ENCODE peak calls at places on chromosomes 2 and 18, in four cellular contexts. S, W, D and G are unnamed samples.

GRCh38 chr2:182097571-182097970 is 111.9 kb downstream of the PPP1R1C start:
- DNase-seq in S (no peak), D (no peak), W (no peak), G (no peak)

GRCh38 chr18:55116855-55117254 is 157.6 kb upstream of the CCDC68 start:
- DNase-seq in S (no peak), D (no peak), W (no peak), G (no peak)

GRCh38 chr18:61336766-61337165 is 3.5 kb downstream of the CDH20 start:
- DNase-seq in S (no peak), D (no peak), W (no peak), G (no peak)

GRCh38 chr2:105783972-105784371 is 39.3 kb downstream of the NCK2 start:
- DNase-seq in S (no peak), W (no peak), D (no peak), G (no peak)

GRCh38 chr18:22674300-22674699 is 256.6 kb upstream of the CTAGE1 start:
- DNase-seq in D (no peak), W (no peak), S (no peak), G (no peak)

GRCh38 chr2:63408530-63408929 is 179.7 kb downstream of the WDPCP start:
- DNase-seq in W (no peak), S (no peak), D (peak; percentile 12), G (no peak)

GRCh38 chr18:36812686-36813085 is 16.1 kb downstream of the TPGS2 start:
- DNase-seq in D (no peak), S (no peak), W (no peak), G (no peak)

GRCh38 chr2:24910245-24910644 is 9.8 kb downstream of the ADCY3 start:
- DNase-seq in S (no peak), D (no peak), W (no peak), G (no peak)

GRCh38 chr2:69384618-69385081 is 2.4 kb downstream of the GFPT1 start:
- DNase-seq in S (no peak), D (no peak), W (no peak), G (no peak)
- TF ChIP-seq CREB1 in S (no peak), D (no peak), W (no peak), G (no peak)

GRCh38 chr2:112483047-112483473 is 1.1 kb downstream of the TTL start:
- DNase-seq in W (no peak), S (peak; percentile 55), D (peak; percentile 76), G (peak; percentile 16)
- TF ChIP-seq JUN in W (no peak), S (no peak), D (no peak), G (no peak)

GRCh38 chr2:68441994-68442322 is 25.1 kb downstream of the FBXO48 start:
- DNase-seq in W (no peak), S (no peak), D (no peak), G (no peak)

GRCh38 chr2:68438455-68439303 is 28.4 kb downstream of the FBXO48 start:
- DNase-seq in D (no peak), W (no peak), S (no peak), G (no peak)

GRCh38 chr2:68436270-68436669 is 30.8 kb downstream of the FBXO48 start:
- DNase-seq in W (no peak), S (no peak), D (no peak), G (no peak)

GRCh38 chr2:68447118-68447517 is 20.0 kb downstream of the FBXO48 start:
- DNase-seq in S (no peak), D (no peak), W (no peak), G (no peak)

GRCh38 chr2:68441179-68441993 is 25.7 kb downstream of the FBXO48 start:
- DNase-seq in S (peak; percentile 67), W (peak; percentile 79), D (peak; percentile 89), G (peak; percentile 79)
- TF ChIP-seq CREB1 in S (no peak), W (peak; percentile 14), D (no peak), G (no peak)

GRCh38 chr2:112805542-112805941 is 21.2 kb upstream of the IL1A start:
- DNase-seq in D (no peak), W (no peak), S (no peak), G (no peak)

GRCh38 chr2:112799291-112799975 is 15.1 kb upstream of the IL1A start:
- DNase-seq in W (no peak), S (no peak), D (no peak), G (no peak)

GRCh38 chr2:112800881-112801583 is 16.7 kb upstream of the IL1A start:
- DNase-seq in D (no peak), S (no peak), W (no peak), G (no peak)

GRCh38 chr2:112807233-112807807 is 23.0 kb upstream of the IL1A start:
- DNase-seq in D (no peak), W (no peak), S (peak; percentile 25), G (no peak)

DNA sequence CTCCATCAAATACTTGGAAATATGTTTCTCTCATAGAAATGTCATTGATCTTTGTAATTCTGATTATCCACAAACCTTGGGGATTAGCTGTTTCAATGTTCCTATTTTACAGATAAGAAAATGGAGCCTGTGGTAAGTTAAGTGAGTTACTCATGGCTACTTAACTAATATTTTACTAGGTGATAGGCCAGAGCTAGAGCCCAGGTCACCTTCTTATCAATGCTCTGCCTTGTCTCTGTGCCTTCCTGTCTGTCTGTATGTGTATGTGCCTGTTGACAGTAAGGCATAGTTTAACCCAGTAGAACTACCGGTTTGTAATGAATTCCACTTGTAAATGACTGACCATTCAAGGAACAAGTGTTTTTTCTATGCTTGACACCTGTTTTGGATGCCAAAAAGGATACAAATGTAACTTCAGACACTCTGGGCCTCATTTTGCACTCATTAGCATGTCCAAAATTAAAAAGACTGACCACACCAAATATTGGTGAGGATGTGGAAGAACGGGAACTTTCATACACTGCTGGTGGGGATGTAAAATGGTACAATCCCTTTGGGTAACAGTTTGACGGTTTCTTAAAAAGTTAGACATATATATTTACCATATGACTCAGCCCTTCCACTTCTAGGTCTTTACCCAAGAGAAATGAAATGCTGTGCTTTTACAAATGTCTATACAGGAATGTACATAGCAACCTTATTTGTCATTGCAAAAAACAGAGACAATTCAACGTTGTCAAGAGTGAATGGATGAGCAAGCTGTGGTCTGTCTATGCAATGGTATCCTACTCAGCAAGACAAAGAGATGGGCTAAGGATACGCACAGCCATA is 19.6 kb upstream of the IL1A start:
- DNase-seq in D (peak; percentile 92), S (no peak), W (no peak), G (no peak)
- TF ChIP-seq JUN in D (peak; percentile 33), S (no peak), W (no peak), G (no peak)

DNA sequence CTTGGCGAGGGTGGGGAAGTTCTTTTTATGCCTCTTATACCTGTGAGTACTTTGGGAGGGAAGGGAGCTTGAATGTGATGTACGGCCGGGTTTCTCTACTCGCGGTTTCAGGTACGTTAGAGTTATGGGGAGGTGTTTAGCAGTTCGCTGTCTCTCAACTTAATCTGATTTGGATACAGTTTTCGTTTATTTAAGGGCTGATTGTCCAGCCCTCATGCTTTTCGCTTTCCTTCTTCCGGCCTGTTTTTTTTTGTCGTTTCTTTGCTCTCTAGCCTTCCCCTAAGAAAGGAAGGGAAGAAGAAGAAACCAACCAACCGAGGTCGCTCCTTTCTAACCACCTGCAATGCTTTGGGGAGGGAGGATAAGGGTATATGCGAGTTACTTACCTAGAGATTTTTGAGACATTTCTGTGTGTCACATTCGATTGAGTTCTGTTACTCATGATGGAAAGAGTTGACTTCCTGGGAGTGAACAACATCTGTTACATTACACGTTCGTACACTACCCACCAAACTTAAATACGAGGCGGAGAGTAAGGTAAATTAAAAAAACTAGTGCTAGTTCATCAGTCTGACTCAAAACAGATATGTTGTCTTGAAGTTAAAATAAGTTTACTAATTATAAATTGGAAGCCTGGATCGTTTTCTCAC is 867 bp downstream of the EIF5B start:
- DNase-seq in S (no peak), D (peak; percentile 16), W (no peak), G (no peak)
- TF ChIP-seq CREB1 in S (no peak), D (no peak), W (no peak), G (no peak)